ENCODE peak calls at places on chromosomes 7 and 10, in seven cellular contexts. W is stomach, E is brain microvascular endothelial cell, R is astrocyte of the cerebellum, K is AG09309, I is astrocyte of the spinal cord, U is cardiac muscle cell. A is an unnamed sample.
A peak's percentile ranks its signal among the peaks of the same experiment; 100 is the strongest.

GRCh38 chr7:77837275-77837674 is 38.7 kb downstream of the PHTF2 start:
- DNase-seq in W (no peak), E (no peak), R (no peak), K (no peak), I (no peak), U (no peak), A (no peak)

GRCh38 chr7:139656387-139656786 is 121.4 kb downstream of the HIPK2 start:
- DNase-seq in W (no peak), E (no peak), R (no peak), K (no peak), I (no peak), U (no peak), A (no peak)

GRCh38 chr10:3217301-3217700 is 44.7 kb upstream of the PITRM1 start:
- DNase-seq in W (no peak), E (peak; percentile 73), R (no peak), K (peak; percentile 79), I (peak; percentile 71), U (no peak), A (no peak)

GRCh38 chr7:23698822-23699221 is 11.2 kb upstream of the STK31 start:
- DNase-seq in W (no peak), E (no peak), R (no peak), K (no peak), I (no peak), U (no peak), A (peak; percentile 11)

GRCh38 chr10:23512355-23513058 is 73.6 kb downstream of the OTUD1 start:
- DNase-seq in W (no peak), E (peak; percentile 57), R (peak; percentile 13), K (peak; percentile 49), I (peak; percentile 57), U (no peak), A (no peak)

GRCh38 chr10:1210667-1211066 is 154.5 kb downstream of the WDR37 start:
- DNase-seq in W (no peak), E (no peak), R (no peak), K (no peak), I (no peak), U (no peak), A (no peak)

GRCh38 chr7:92723205-92723604 is 113.2 kb downstream of the CDK6 start:
- DNase-seq in W (no peak), E (no peak), R (no peak), K (no peak), I (peak; percentile 49), U (no peak), A (no peak)

GRCh38 chr7:133372337-133372736 is 119.5 kb downstream of the EXOC4 start:
- DNase-seq in W (no peak), E (no peak), R (no peak), K (no peak), I (no peak), U (no peak), A (no peak)

GRCh38 chr10:91562839-91563581 is 69.9 kb downstream of the PPP1R3C start:
- DNase-seq in W (no peak), E (no peak), R (no peak), K (no peak), I (no peak), U (no peak), A (no peak)

GRCh38 chr7:35647171-35647574 is 47.8 kb downstream of the HERPUD2 start:
- DNase-seq in W (no peak), E (peak; percentile 7), R (no peak), K (no peak), I (no peak), U (peak; percentile 38), A (no peak)

GRCh38 chr7:154578351-154578750 is 424.6 kb downstream of the PAXIP1 start:
- DNase-seq in W (no peak), E (no peak), R (peak; percentile 3), K (no peak), I (no peak), U (no peak), A (no peak)

GRCh38 chr10:122798704-122799231 is 46.9 kb downstream of the CUZD1 start:
- DNase-seq in W (no peak), E (no peak), R (no peak), K (no peak), I (no peak), U (no peak), A (no peak)

GRCh38 chr7:99142727-99143521 is 984 bp downstream of the SMURF1 start:
- DNase-seq in W (peak; percentile 99), E (peak; percentile 96), R (peak; percentile 57), K (peak; percentile 78), I (peak; percentile 89), U (peak; percentile 97), A (peak; percentile 83)

GRCh38 chr7:41872951-41873350 is 170.1 kb upstream of the INHBA start:
- DNase-seq in W (no peak), E (no peak), R (no peak), K (no peak), I (no peak), U (no peak), A (no peak)

GRCh38 chr10:65017523-65017922 is 1496.3 kb downstream of the REEP3 start:
- DNase-seq in W (no peak), E (no peak), R (no peak), K (no peak), I (no peak), U (no peak), A (no peak)

GRCh38 chr7:48097511-48098231 is 8.6 kb downstream of the UPP1 start:
- DNase-seq in W (no peak), E (no peak), R (no peak), K (no peak), I (no peak), U (no peak), A (no peak)
- H3K4me3 ChIP-seq in W (no peak overlapping the region), E (no peak overlapping the region), R (no peak overlapping the region), K (no peak overlapping the region), I (no peak overlapping the region), U (no peak overlapping the region), A (no peak overlapping the region)

DNA sequence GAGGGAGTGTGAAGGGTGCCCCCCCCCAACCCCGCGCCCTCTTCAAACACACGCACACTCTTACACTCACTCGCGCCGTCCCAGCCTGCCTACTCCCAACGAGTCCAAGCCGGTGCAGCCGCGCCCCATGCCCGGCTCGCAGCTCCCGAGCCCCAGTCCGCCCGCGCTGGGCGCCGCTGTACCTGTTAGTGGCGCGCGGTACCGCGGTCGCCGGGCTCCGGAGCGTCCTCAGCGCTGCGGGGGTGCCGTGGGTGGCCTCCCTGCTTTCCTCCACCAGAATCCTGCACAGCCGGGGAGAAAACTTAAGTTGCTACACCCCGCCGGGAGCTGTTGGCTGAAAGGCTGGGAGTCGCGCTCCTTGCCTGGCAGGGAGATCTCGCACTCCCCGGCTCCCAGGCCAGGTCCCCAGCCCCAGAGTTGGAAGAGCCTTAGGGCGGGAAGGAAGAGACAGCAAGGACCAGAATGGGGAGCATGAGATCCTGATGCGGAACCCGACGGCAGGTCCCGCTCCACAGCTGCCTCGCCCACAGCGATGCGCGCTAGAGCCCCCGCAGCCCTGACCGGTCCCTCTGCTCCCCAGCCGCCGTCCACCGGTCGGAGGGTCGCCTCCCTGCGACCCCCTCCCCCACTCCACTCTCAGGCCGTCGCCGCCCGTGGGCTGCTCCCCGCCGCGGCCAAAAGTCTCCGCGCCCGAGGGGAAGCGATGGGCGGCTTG is 861 bp downstream of the ST8SIA6 start:
- DNase-seq in W (peak; percentile 41), E (no peak), R (no peak), K (no peak), I (peak; percentile 44), U (peak; percentile 71), A (no peak)
- H3K4me3 ChIP-seq in W (peak overlapping the region; percentile 39), E (peak overlapping the region; percentile 62), R (peak overlapping the region; percentile 78), K (peak overlapping the region; percentile 42), I (peak overlapping the region; percentile 58), U (peak overlapping the region; percentile 50), A (no peak overlapping the region)

GRCh38 chr10:71204746-71205145 is 7.6 kb upstream of the UNC5B start:
- DNase-seq in W (no peak), E (no peak), R (no peak), K (no peak), I (no peak), U (no peak), A (no peak)

GRCh38 chr10:71203124-71203523 is 9.2 kb upstream of the UNC5B start:
- DNase-seq in W (no peak), E (no peak), R (no peak), K (no peak), I (no peak), U (no peak), A (no peak)

GRCh38 chr10:71205468-71205867 is 6.9 kb upstream of the UNC5B start:
- DNase-seq in W (no peak), E (no peak), R (no peak), K (no peak), I (peak; percentile 15), U (no peak), A (no peak)

GRCh38 chr10:71203716-71204115 is 8.7 kb upstream of the UNC5B start:
- DNase-seq in W (no peak), E (no peak), R (no peak), K (no peak), I (no peak), U (no peak), A (no peak)

DNA sequence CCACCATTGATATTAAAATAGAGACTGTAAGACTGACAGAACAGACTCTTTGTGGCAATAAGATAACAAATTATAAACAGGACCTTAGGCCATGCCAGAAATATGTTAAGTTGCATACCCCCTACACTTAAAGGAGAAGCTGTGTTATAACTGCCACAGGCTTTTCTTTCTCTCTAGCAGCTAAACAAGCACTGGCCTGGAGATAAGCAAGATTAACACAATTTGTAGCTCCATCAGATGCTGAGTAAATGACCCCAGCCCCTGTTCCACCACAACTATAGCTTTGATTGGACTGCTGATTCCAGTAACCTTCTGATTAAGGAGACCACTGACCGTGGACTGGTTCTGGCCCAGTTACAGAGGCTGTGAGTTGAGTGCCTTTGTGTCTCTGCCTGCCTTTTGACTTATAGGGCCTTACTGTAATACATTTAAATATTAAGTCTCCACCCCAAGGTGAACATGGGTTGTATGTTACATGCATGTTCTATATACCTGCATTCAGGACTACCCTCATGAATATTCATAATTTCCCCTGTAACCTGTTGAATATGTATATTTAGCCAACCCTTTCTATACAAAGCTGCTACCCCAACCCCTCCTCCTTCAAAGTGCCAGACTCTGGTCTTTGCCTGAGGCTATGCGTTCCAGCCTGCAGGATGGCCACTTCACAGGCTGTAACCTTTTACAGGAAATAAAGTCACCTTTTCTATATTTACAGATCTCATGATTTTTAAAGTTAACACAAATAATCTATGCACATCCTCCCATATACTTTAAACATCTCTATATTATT is 10.3 kb upstream of the UNC5B start:
- DNase-seq in W (no peak), E (no peak), R (no peak), K (no peak), I (no peak), U (no peak), A (no peak)
- H3K4me3 ChIP-seq in W (no peak overlapping the region), E (no peak overlapping the region), R (no peak overlapping the region), K (no peak overlapping the region), I (no peak overlapping the region), U (no peak overlapping the region), A (no peak overlapping the region)

GRCh38 chr7:70148997-70149396 is 550.7 kb downstream of the AUTS2 start:
- DNase-seq in W (no peak), E (no peak), R (no peak), K (no peak), I (no peak), U (no peak), A (no peak)

GRCh38 chr7:70156052-70156451 is 557.8 kb downstream of the AUTS2 start:
- DNase-seq in W (no peak), E (no peak), R (no peak), K (no peak), I (no peak), U (no peak), A (no peak)

GRCh38 chr7:70154521-70155180 is 556.4 kb downstream of the AUTS2 start:
- DNase-seq in W (no peak), E (no peak), R (no peak), K (no peak), I (no peak), U (no peak), A (no peak)

GRCh38 chr7:70153946-70154345 is 555.7 kb downstream of the AUTS2 start:
- DNase-seq in W (no peak), E (no peak), R (no peak), K (no peak), I (no peak), U (no peak), A (no peak)

GRCh38 chr7:70152313-70152712 is 554.0 kb downstream of the AUTS2 start:
- DNase-seq in W (no peak), E (no peak), R (no peak), K (no peak), I (no peak), U (no peak), A (no peak)
- H3K4me3 ChIP-seq in W (no peak overlapping the region), E (no peak overlapping the region), R (no peak overlapping the region), K (no peak overlapping the region), I (no peak overlapping the region), U (no peak overlapping the region), A (no peak overlapping the region)

A was measured in GM06990.